ENCODE peak calls at places on chromosomes 1 and 21, in five cellular contexts. A is fibroblast of pulmonary artery, V is RWPE1, W is glutamatergic neuron, T is AG04450. U is an unnamed sample.

GRCh38 chr1:53644909-53645689 is 93.9 kb downstream of the GLIS1 start:
- DNase-seq in A (no peak), V (no peak), W (no peak), T (no peak), U (no peak)

GRCh38 chr1:3495776-3496745 is 41.6 kb downstream of the ARHGEF16 start:
- DNase-seq in A (no peak), V (no peak), W (no peak), T (no peak), U (no peak)

GRCh38 chr1:227603327-227603726 is 40.0 kb downstream of the ZNF678 start:
- DNase-seq in A (no peak), V (no peak), W (no peak), T (no peak), U (no peak)

GRCh38 chr1:15342568-15342967 is 67.1 kb upstream of the EFHD2 start:
- DNase-seq in A (no peak), V (no peak), W (no peak), T (no peak), U (no peak)

GRCh38 chr1:65323246-65323645 is 13.9 kb downstream of the DNAJC6 start:
- DNase-seq in A (no peak), V (no peak), W (no peak), T (no peak), U (no peak)

GRCh38 chr1:205507896-205508714 is 3.6 kb downstream of the CDK18 start:
- DNase-seq in A (no peak), V (no peak), W (peak; percentile 47), T (no peak), U (no peak)

GRCh38 chr1:227785812-227786608 is 29.5 kb upstream of the PRSS38 start:
- DNase-seq in A (no peak), V (no peak), W (no peak), T (no peak), U (no peak)

GRCh38 chr1:6859415-6860343 is 74.4 kb downstream of the CAMTA1 start:
- DNase-seq in A (peak; percentile 96), V (peak; percentile 65), W (no peak), T (peak; percentile 96), U (no peak)

GRCh38 chr1:175984813-175985212 is 222.3 kb downstream of the COP1 start:
- DNase-seq in A (no peak), V (no peak), W (no peak), T (no peak), U (no peak)

GRCh38 chr1:23239638-23240295 is 22.5 kb upstream of the HTR1D start:
- DNase-seq in A (no peak), V (no peak), W (no peak), T (no peak), U (no peak)

GRCh38 chr1:27141266-27142003 is 13.5 kb downstream of the SLC9A1 start:
- DNase-seq in A (no peak), V (peak; percentile 74), W (no peak), T (no peak), U (no peak)

GRCh38 chr1:180412583-180412982 is 89.8 kb downstream of the ACBD6 start:
- DNase-seq in A (no peak), V (no peak), W (no peak), T (no peak), U (no peak)

GRCh38 chr1:78792756-78793155 is 143.1 kb downstream of the IFI44 start:
- DNase-seq in A (no peak), V (no peak), W (no peak), T (no peak), U (no peak)

GRCh38 chr1:229889031-229889517 is 178.0 kb upstream of the GALNT2 start:
- DNase-seq in A (no peak), V (no peak), W (no peak), T (no peak), U (no peak)

GRCh38 chr1:47901001-47901575 is 96.1 kb downstream of the TRABD2B start:
- DNase-seq in A (no peak), V (no peak), W (no peak), T (no peak), U (no peak)

GRCh38 chr1:79599257-79599656 is 592.7 kb upstream of the ADGRL4 start:
- DNase-seq in A (peak; percentile 63), V (no peak), W (no peak), T (no peak), U (no peak)

GRCh38 chr1:168687796-168688195 is 41.2 kb downstream of the DPT start:
- DNase-seq in A (no peak), V (no peak), W (no peak), T (no peak), U (no peak)

GRCh38 chr1:217564833-217565232 is 66.1 kb downstream of the GPATCH2 start:
- DNase-seq in A (no peak), V (no peak), W (no peak), T (no peak), U (no peak)

GRCh38 chr1:66526991-66527390 is 7.0 kb upstream of the SGIP1 start:
- DNase-seq in A (no peak), V (no peak), W (no peak), T (no peak), U (no peak)

GRCh38 chr1:43199093-43199726 is 27.1 kb downstream of the CFAP57 start:
- DNase-seq in A (no peak), V (peak; percentile 18), W (no peak), T (no peak), U (no peak)

GRCh38 chr1:65069186-65069585 is 78.8 kb upstream of the AK4 start:
- DNase-seq in A (no peak), V (no peak), W (no peak), T (no peak), U (no peak)

GRCh38 chr1:151346082-151346768 is 827 bp downstream of the RFX5 start:
- DNase-seq in A (no peak), V (no peak), W (no peak), T (no peak), U (no peak)

GRCh38 chr1:14613915-14614314 is 15.4 kb downstream of the KAZN start:
- DNase-seq in A (no peak), V (no peak), W (no peak), T (no peak), U (no peak)

GRCh38 chr1:220879509-220880366 is 495 bp downstream of the HLX start:
- DNase-seq in A (peak; percentile 47), V (peak; percentile 45), W (peak; percentile 70), T (no peak), U (no peak)

GRCh38 chr1:18956189-18957135 is at the start of gene IFFO2:
- DNase-seq in A (peak; percentile 95), V (peak; percentile 99), W (peak; percentile 99), T (peak; percentile 81), U (peak; percentile 99)

GRCh38 chr1:206738370-206739366 is 31.9 kb upstream of the IL19 start:
- DNase-seq in A (peak; percentile 42), V (peak; percentile 66), W (no peak), T (no peak), U (no peak)

GRCh38 chr1:65924471-65924870 is 131.8 kb downstream of the PDE4B start:
- DNase-seq in A (peak; percentile 64), V (no peak), W (no peak), T (peak; percentile 61), U (no peak)

GRCh38 chr1:181089777-181090505 is 1.4 kb downstream of the IER5 start:
- DNase-seq in A (peak; percentile 86), V (peak; percentile 58), W (peak; percentile 65), T (no peak), U (peak; percentile 54)

GRCh38 chr1:244419004-244419403 is 32.7 kb downstream of the ADSS2 start:
- DNase-seq in A (no peak), V (no peak), W (no peak), T (no peak), U (no peak)
- TF ChIP-seq CTCF in A (no peak), V (no peak), W (no peak), T (no peak), U (no peak)

DNA sequence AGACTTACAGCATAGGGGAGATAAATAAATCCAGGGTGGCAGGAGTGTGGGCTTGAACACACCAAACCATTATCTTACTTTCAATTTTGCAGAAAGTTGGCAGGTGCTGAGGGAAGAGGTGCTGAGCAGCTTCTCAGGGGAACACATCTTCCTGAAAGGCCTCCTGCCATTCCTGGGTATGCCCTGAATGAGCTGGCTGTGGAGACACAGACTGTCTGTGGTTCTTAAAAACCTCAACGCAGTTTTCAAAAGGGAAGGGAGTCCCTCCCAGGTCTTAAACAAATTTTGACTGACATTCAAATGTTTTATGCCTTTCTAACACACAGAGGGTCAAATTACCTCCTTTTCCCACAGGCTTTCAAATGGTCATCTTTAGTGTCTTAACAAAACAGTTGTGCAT is 166.9 kb downstream of the TNFSF18 start:
- DNase-seq in A (no peak), V (no peak), W (no peak), T (no peak), U (no peak)
- TF ChIP-seq CTCF in A (no peak), V (no peak), W (no peak), T (no peak), U (no peak)

GRCh38 chr1:150187560-150187931 is 37.8 kb downstream of the PLEKHO1 start:
- DNase-seq in A (no peak), V (no peak), W (no peak), T (no peak), U (no peak)
- TF ChIP-seq CTCF in A (no peak), V (peak; percentile 18), W (peak; percentile 32), T (no peak), U (peak; percentile 28)

GRCh38 chr1:154481058-154481457 is 21.0 kb upstream of the TDRD10 start:
- DNase-seq in A (no peak), V (no peak), W (peak; percentile 38), T (no peak), U (no peak)

GRCh38 chr1:154476791-154477190 is 25.2 kb upstream of the TDRD10 start:
- DNase-seq in A (no peak), V (peak; percentile 62), W (no peak), T (no peak), U (no peak)

GRCh38 chr1:154479764-154480421 is 22.1 kb upstream of the TDRD10 start:
- DNase-seq in A (peak; percentile 94), V (peak; percentile 86), W (peak; percentile 59), T (peak; percentile 76), U (peak; percentile 81)

GRCh38 chr1:154478013-154478412 is 24.0 kb upstream of the TDRD10 start:
- DNase-seq in A (no peak), V (no peak), W (no peak), T (no peak), U (no peak)

GRCh38 chr1:154478639-154479038 is 23.4 kb upstream of the TDRD10 start:
- DNase-seq in A (peak; percentile 62), V (no peak), W (no peak), T (no peak), U (no peak)
- TF ChIP-seq CTCF in A (peak; percentile 18), V (no peak), W (no peak), T (peak; percentile 11), U (no peak)

DNA sequence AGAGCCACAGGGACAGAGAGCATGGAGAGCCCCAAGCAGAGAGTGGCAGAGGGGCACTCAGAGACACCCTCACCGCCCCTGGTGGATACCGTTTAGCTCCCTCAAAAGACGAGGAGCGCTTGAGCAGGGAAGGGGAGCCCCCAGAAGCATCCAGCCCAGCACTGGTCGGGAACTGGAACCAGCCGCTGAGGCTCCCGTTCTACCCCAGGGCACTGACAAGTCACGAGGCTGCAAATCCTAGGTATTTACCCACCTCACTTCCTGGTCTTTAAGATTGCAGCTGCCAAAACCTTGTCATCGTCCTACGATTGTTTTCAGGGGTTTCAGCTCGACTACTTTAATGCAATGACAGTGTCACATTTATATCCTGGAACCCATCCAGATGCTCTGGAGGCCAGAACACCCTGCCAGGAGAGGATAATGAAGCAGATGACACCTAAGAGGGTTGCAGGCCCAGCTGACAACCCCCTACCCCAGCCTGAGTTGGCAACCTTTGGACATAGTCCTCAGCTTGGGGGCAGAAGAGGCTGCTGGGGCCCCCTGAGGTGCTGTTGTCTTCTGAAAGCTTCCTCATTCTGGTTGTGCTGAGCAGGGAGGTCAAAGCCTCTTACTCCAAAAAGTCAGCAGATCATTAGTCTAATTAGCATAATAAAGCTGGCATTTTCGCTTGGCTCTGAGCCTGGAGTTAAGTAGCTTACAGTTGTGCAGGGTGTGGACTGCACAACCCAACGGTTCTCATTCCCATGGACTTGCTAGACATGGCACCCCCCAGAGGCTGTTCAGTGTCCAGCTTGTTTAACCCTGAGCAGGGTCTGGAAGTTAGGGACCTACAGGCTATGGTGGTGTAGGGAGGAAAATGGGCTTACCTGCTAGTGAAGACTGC is 20.6 kb upstream of the BACE2 start:
- DNase-seq in A (no peak), V (no peak), W (no peak), T (no peak), U (no peak)
- TF ChIP-seq CTCF in A (no peak), V (no peak), W (no peak), T (no peak), U (no peak)